ENCODE peak calls at places on chromosomes 4 and X, in eight cellular contexts. One of them, this sample, is unnamed.

GRCh38 chr4:3872834-3873313 is 106.7 kb downstream of the ADRA2C start:
- DNase-seq in cardiac fibroblast: no peak
- DNase-seq in upper lobe of right lung: no peak
- DNase-seq in choroid plexus epithelial cell: no peak
- DNase-seq in bronchial epithelial cell: no peak
- DNase-seq in HFF-Myc: no peak
- DNase-seq in esophagus squamous epithelium: no peak
- DNase-seq in body of pancreas: no peak
- DNase-seq in this sample: no peak

GRCh38 chrX:153812220-153812619 is 17.8 kb downstream of the SSR4 start:
- DNase-seq in body of pancreas: no peak
- DNase-seq in cardiac fibroblast: no peak
- DNase-seq in esophagus squamous epithelium: no peak
- DNase-seq in upper lobe of right lung: no peak
- DNase-seq in HFF-Myc: no peak
- DNase-seq in choroid plexus epithelial cell: no peak
- DNase-seq in bronchial epithelial cell: no peak
- DNase-seq in this sample: no peak

GRCh38 chr4:38132843-38133662 is 172.9 kb downstream of the PTTG2 start:
- DNase-seq in esophagus squamous epithelium: no peak
- DNase-seq in body of pancreas: peak
- DNase-seq in bronchial epithelial cell: no peak
- DNase-seq in cardiac fibroblast: no peak
- DNase-seq in upper lobe of right lung: no peak
- DNase-seq in HFF-Myc: no peak
- DNase-seq in choroid plexus epithelial cell: no peak
- DNase-seq in this sample: no peak

GRCh38 chr4:119080721-119081541 is 54.7 kb upstream of the MYOZ2 start:
- DNase-seq in upper lobe of right lung: no peak
- DNase-seq in esophagus squamous epithelium: no peak
- DNase-seq in HFF-Myc: no peak
- DNase-seq in bronchial epithelial cell: peak
- DNase-seq in body of pancreas: no peak
- DNase-seq in choroid plexus epithelial cell: no peak
- DNase-seq in cardiac fibroblast: no peak
- DNase-seq in this sample: no peak

GRCh38 chrX:22159071-22159470 is 113.6 kb upstream of the CBLL2 start:
- DNase-seq in upper lobe of right lung: no peak
- DNase-seq in body of pancreas: no peak
- DNase-seq in choroid plexus epithelial cell: peak
- DNase-seq in cardiac fibroblast: peak
- DNase-seq in bronchial epithelial cell: peak
- DNase-seq in HFF-Myc: no peak
- DNase-seq in esophagus squamous epithelium: no peak
- DNase-seq in this sample: peak

GRCh38 chr4:188008377-188008776 is 12.8 kb downstream of the ZFP42 start:
- DNase-seq in HFF-Myc: peak
- DNase-seq in esophagus squamous epithelium: no peak
- DNase-seq in bronchial epithelial cell: peak
- DNase-seq in cardiac fibroblast: peak
- DNase-seq in choroid plexus epithelial cell: peak
- DNase-seq in upper lobe of right lung: no peak
- DNase-seq in body of pancreas: no peak
- DNase-seq in this sample: no peak

GRCh38 chr4:155506761-155507160 is 130.0 kb upstream of the MAP9 start:
- DNase-seq in choroid plexus epithelial cell: no peak
- DNase-seq in upper lobe of right lung: no peak
- DNase-seq in cardiac fibroblast: no peak
- DNase-seq in HFF-Myc: no peak
- DNase-seq in bronchial epithelial cell: no peak
- DNase-seq in body of pancreas: no peak
- DNase-seq in esophagus squamous epithelium: no peak
- DNase-seq in this sample: no peak

GRCh38 chr4:87983996-87984395 is 8.5 kb downstream of the SPP1 start:
- DNase-seq in body of pancreas: no peak
- DNase-seq in esophagus squamous epithelium: no peak
- DNase-seq in HFF-Myc: no peak
- DNase-seq in choroid plexus epithelial cell: no peak
- DNase-seq in bronchial epithelial cell: no peak
- DNase-seq in cardiac fibroblast: no peak
- DNase-seq in upper lobe of right lung: no peak
- DNase-seq in this sample: no peak

GRCh38 chr4:55087930-55088293 is 37.5 kb downstream of the KDR start:
- DNase-seq in cardiac fibroblast: no peak
- DNase-seq in HFF-Myc: no peak
- DNase-seq in bronchial epithelial cell: no peak
- DNase-seq in body of pancreas: no peak
- DNase-seq in upper lobe of right lung: no peak
- DNase-seq in choroid plexus epithelial cell: no peak
- DNase-seq in esophagus squamous epithelium: no peak
- DNase-seq in this sample: no peak

DNA sequence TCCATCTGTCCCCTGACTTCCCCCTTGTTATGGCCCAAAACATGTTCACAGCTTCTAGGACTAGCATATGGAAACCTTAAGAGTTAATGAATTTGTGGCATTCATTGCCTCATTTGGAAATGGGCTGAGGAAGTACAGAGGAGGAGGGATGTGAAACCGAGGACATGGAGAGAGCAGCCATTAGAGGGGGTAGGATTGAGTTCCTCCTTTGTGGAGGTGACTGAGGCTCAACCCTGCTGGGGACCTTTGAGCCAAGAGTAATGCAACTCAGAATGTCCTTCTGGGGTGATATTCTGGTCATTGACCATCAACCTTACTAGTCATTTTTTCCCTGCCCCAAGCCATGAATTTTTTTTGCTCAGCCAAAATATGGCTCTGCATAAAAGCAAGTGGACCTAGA is 109.4 kb downstream of the ZNF518B start:
- DNase-seq in upper lobe of right lung: no peak
- DNase-seq in choroid plexus epithelial cell: no peak
- DNase-seq in cardiac fibroblast: no peak
- DNase-seq in esophagus squamous epithelium: no peak
- DNase-seq in body of pancreas: no peak
- DNase-seq in HFF-Myc: no peak
- DNase-seq in bronchial epithelial cell: no peak
- DNase-seq in this sample: no peak
- H3K4me3 ChIP-seq in upper lobe of right lung: no peak
- H3K4me3 ChIP-seq in choroid plexus epithelial cell: no peak
- H3K4me3 ChIP-seq in cardiac fibroblast: no peak
- H3K4me3 ChIP-seq in esophagus squamous epithelium: no peak
- H3K4me3 ChIP-seq in body of pancreas: no peak
- H3K4me3 ChIP-seq in HFF-Myc: no peak
- H3K4me3 ChIP-seq in bronchial epithelial cell: no peak
- H3K4me3 ChIP-seq in this sample: no peak

DNA sequence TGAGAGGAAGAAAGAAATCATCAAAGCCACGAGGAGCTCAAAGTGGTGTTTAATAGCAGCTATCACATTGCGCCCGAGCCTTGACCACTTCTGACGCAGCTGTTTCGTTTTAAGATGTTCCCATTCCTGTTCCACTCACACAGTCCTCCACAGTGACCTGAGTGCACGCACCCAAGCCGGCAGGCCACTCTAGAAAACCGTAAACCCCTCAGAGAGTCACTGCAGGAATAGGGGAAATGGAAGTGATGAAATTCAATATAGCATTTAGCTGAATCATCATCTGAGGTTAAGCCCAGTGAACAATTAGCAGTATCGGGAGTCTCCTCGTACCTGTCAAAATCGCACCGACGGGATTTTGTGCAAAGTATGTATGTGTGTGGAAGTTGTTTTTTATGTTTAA is 17.9 kb upstream of the HAND2 start:
- DNase-seq in choroid plexus epithelial cell: no peak
- DNase-seq in bronchial epithelial cell: peak
- DNase-seq in body of pancreas: no peak
- DNase-seq in HFF-Myc: no peak
- DNase-seq in cardiac fibroblast: peak
- DNase-seq in esophagus squamous epithelium: no peak
- DNase-seq in upper lobe of right lung: no peak
- DNase-seq in this sample: no peak
- TF ChIP-seq CTCF in choroid plexus epithelial cell: no peak
- TF ChIP-seq CTCF in bronchial epithelial cell: no peak
- TF ChIP-seq CTCF in body of pancreas: no peak
- TF ChIP-seq CTCF in HFF-Myc: no peak
- TF ChIP-seq CTCF in cardiac fibroblast: no peak
- TF ChIP-seq CTCF in esophagus squamous epithelium: no peak
- TF ChIP-seq CTCF in upper lobe of right lung: no peak
- TF ChIP-seq CTCF in this sample: no peak

GRCh38 chrX:130211415-130212186 is 39.8 kb downstream of the RAB33A start:
- DNase-seq in body of pancreas: no peak
- DNase-seq in cardiac fibroblast: no peak
- DNase-seq in bronchial epithelial cell: no peak
- DNase-seq in HFF-Myc: no peak
- DNase-seq in choroid plexus epithelial cell: no peak
- DNase-seq in esophagus squamous epithelium: no peak
- DNase-seq in upper lobe of right lung: no peak
- DNase-seq in this sample: no peak

GRCh38 chrX:130213376-130213775 is 41.6 kb downstream of the RAB33A start:
- DNase-seq in upper lobe of right lung: no peak
- DNase-seq in choroid plexus epithelial cell: no peak
- DNase-seq in bronchial epithelial cell: no peak
- DNase-seq in body of pancreas: no peak
- DNase-seq in HFF-Myc: no peak
- DNase-seq in esophagus squamous epithelium: no peak
- DNase-seq in cardiac fibroblast: no peak
- DNase-seq in this sample: no peak

GRCh38 chrX:130216312-130216711 is 44.5 kb downstream of the RAB33A start:
- DNase-seq in bronchial epithelial cell: no peak
- DNase-seq in choroid plexus epithelial cell: peak
- DNase-seq in body of pancreas: no peak
- DNase-seq in esophagus squamous epithelium: no peak
- DNase-seq in upper lobe of right lung: no peak
- DNase-seq in HFF-Myc: no peak
- DNase-seq in cardiac fibroblast: no peak
- DNase-seq in this sample: no peak

GRCh38 chrX:130212371-130212770 is 40.6 kb downstream of the RAB33A start:
- DNase-seq in cardiac fibroblast: no peak
- DNase-seq in esophagus squamous epithelium: no peak
- DNase-seq in body of pancreas: no peak
- DNase-seq in upper lobe of right lung: no peak
- DNase-seq in choroid plexus epithelial cell: no peak
- DNase-seq in HFF-Myc: no peak
- DNase-seq in bronchial epithelial cell: no peak
- DNase-seq in this sample: no peak
- H3K4me3 ChIP-seq in cardiac fibroblast: no peak
- H3K4me3 ChIP-seq in esophagus squamous epithelium: no peak
- H3K4me3 ChIP-seq in body of pancreas: no peak
- H3K4me3 ChIP-seq in upper lobe of right lung: no peak
- H3K4me3 ChIP-seq in choroid plexus epithelial cell: no peak
- H3K4me3 ChIP-seq in HFF-Myc: no peak
- H3K4me3 ChIP-seq in bronchial epithelial cell: no peak
- H3K4me3 ChIP-seq in this sample: no peak

GRCh38 chr4:74134500-74134852 is 23.4 kb upstream of the MTHFD2L start:
- DNase-seq in esophagus squamous epithelium: no peak
- DNase-seq in bronchial epithelial cell: no peak
- DNase-seq in body of pancreas: no peak
- DNase-seq in upper lobe of right lung: no peak
- DNase-seq in HFF-Myc: no peak
- DNase-seq in choroid plexus epithelial cell: peak
- DNase-seq in cardiac fibroblast: no peak
- DNase-seq in this sample: no peak
- TF ChIP-seq CTCF in esophagus squamous epithelium: no peak
- TF ChIP-seq CTCF in bronchial epithelial cell: no peak
- TF ChIP-seq CTCF in body of pancreas: no peak
- TF ChIP-seq CTCF in upper lobe of right lung: no peak
- TF ChIP-seq CTCF in HFF-Myc: no peak
- TF ChIP-seq CTCF in choroid plexus epithelial cell: no peak
- TF ChIP-seq CTCF in cardiac fibroblast: no peak
- TF ChIP-seq CTCF in this sample: no peak

DNA sequence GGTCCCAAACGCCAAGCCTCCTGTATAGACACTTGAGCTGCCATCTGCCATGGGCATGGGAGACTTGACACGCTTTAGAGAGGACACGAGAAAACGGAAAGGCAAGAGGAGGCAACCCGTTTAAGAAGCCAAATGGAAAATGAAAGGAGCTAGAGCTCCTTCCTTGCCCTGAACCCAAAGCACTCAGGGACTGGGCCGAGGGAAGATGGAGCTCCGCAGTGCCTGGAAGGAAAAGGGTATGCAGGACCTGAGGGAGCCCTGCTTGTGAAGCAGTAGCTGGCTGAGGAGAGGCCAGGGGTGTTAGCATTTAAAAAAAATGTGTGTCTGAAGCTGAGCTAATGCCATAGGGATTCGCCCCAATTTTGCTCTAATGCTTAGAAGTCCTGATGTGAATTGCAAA is 15.1 kb downstream of the MCF2 start:
- DNase-seq in body of pancreas: no peak
- DNase-seq in HFF-Myc: no peak
- DNase-seq in choroid plexus epithelial cell: no peak
- DNase-seq in bronchial epithelial cell: no peak
- DNase-seq in upper lobe of right lung: no peak
- DNase-seq in esophagus squamous epithelium: no peak
- DNase-seq in cardiac fibroblast: no peak
- DNase-seq in this sample: no peak
- H3K4me3 ChIP-seq in body of pancreas: no peak
- H3K4me3 ChIP-seq in HFF-Myc: no peak
- H3K4me3 ChIP-seq in choroid plexus epithelial cell: no peak
- H3K4me3 ChIP-seq in bronchial epithelial cell: no peak
- H3K4me3 ChIP-seq in upper lobe of right lung: peak
- H3K4me3 ChIP-seq in esophagus squamous epithelium: peak
- H3K4me3 ChIP-seq in cardiac fibroblast: no peak
- H3K4me3 ChIP-seq in this sample: no peak